ENCODE peak calls at places on chromosomes 4 and X, in six cellular contexts. N is left cardiac atrium; S is pancreas; F is GM12865; R is activated T-cell treated with anti-CD3 and anti-CD28 coated beads, Interleukin-2, amount 50 U/mL, for 4 hours; L is iris pigment epithelial cell. G is an unnamed sample.

GRCh38 chrX:103941201-103941975 is 21.0 kb upstream of the TMSB15B start:
- DNase-seq in N (no peak), S (no peak), F (peak), R (no peak), L (peak), G (peak)

GRCh38 chr4:121256346-121256745 is 92.2 kb upstream of the TNIP3 start:
- DNase-seq in N (no peak), S (no peak), F (peak), R (peak), L (peak), G (peak)

GRCh38 chrX:24870143-24870542 is 145.6 kb downstream of the ARX start:
- DNase-seq in N (no peak), S (no peak), F (no peak), R (no peak), L (peak), G (peak)

GRCh38 chr4:150007512-150007911 is 70.7 kb upstream of the DCLK2 start:
- DNase-seq in N (no peak), S (no peak), F (no peak), R (no peak), L (peak), G (peak)

GRCh38 chrX:68440940-68441339 is 7.6 kb upstream of the OPHN1 start:
- DNase-seq in N (peak), S (peak), F (no peak), R (no peak), L (peak), G (peak)

GRCh38 chr4:83255584-83255983 is 29.0 kb downstream of the COQ2 start:
- DNase-seq in N (no peak), S (no peak), F (no peak), R (no peak), L (peak), G (peak)

GRCh38 chrX:137430984-137431475 is 134.9 kb upstream of the ZIC3 start:
- DNase-seq in N (no peak), S (no peak), F (no peak), R (no peak), L (no peak), G (no peak)

GRCh38 chr4:9944431-9945425 is 76.6 kb downstream of the SLC2A9 start:
- DNase-seq in N (no peak), S (no peak), F (no peak), R (no peak), L (no peak), G (peak)

GRCh38 chr4:48968814-48969213 is 17.3 kb upstream of the CWH43 start:
- DNase-seq in N (no peak), S (no peak), F (no peak), R (no peak), L (peak), G (peak)

GRCh38 chr4:168743576-168743975 is 246.7 kb downstream of the PALLD start:
- DNase-seq in N (no peak), S (no peak), F (no peak), R (no peak), L (peak), G (peak)

GRCh38 chr4:46503739-46504138 is 113.8 kb upstream of the GABRA2 start:
- DNase-seq in N (no peak), S (no peak), F (no peak), R (no peak), L (peak), G (no peak)

GRCh38 chr4:120003193-120003592 is 63.5 kb downstream of the MAD2L1 start:
- DNase-seq in N (no peak), S (no peak), F (no peak), R (no peak), L (no peak), G (no peak)

GRCh38 chrX:140821280-140821679 is 111.7 kb downstream of the LINC00632 start:
- DNase-seq in N (no peak), S (no peak), F (no peak), R (no peak), L (no peak), G (no peak)

GRCh38 chrX:40083979-40084359 is 13.8 kb downstream of the BCOR start:
- DNase-seq in N (no peak), S (no peak), F (no peak), R (no peak), L (no peak), G (no peak)

G was measured in M059J.